ENCODE peak calls at places on chromosomes 7 and 10, in seven cellular contexts. N, M, A, O, H, E and I are unnamed samples.

GRCh38 chr7:18715988-18716387 is 220.4 kb downstream of the HDAC9 start:
- DNase-seq in N (no peak), M (no peak), A (no peak), O (no peak), H (no peak), E (no peak), I (no peak)

GRCh38 chr7:106604303-106604918 is 56.5 kb downstream of the CCDC71L start:
- DNase-seq in N (no peak), M (no peak), A (no peak), O (no peak), H (no peak), E (no peak), I (no peak)

GRCh38 chr7:25624837-25625236 is 396.6 kb upstream of the NPVF start:
- DNase-seq in N (no peak), M (no peak), A (no peak), O (no peak), H (no peak), E (no peak), I (peak)

GRCh38 chr10:79491171-79491835 is 21.0 kb upstream of the EIF5AL1 start:
- DNase-seq in N (peak), M (no peak), A (peak), O (no peak), H (no peak), E (no peak), I (no peak)

GRCh38 chr7:99139031-99139430 is 4.9 kb downstream of the SMURF1 start:
- DNase-seq in N (no peak), M (no peak), A (no peak), O (no peak), H (no peak), E (no peak), I (no peak)

GRCh38 chr10:125774144-125774543 is 1.5 kb downstream of the MMP21 start:
- DNase-seq in N (no peak), M (no peak), A (no peak), O (no peak), H (no peak), E (no peak), I (no peak)

GRCh38 chr7:108805808-108806397 is 236.2 kb downstream of the DNAJB9 start:
- DNase-seq in N (no peak), M (peak), A (peak), O (no peak), H (no peak), E (no peak), I (no peak)

GRCh38 chr10:7583626-7584025 is 83.1 kb downstream of the ITIH5 start:
- DNase-seq in N (no peak), M (no peak), A (no peak), O (no peak), H (no peak), E (no peak), I (no peak)

GRCh38 chr7:73699370-73700069 is 16.1 kb downstream of the BUD23 start:
- DNase-seq in N (no peak), M (peak), A (no peak), O (no peak), H (no peak), E (no peak), I (no peak)

GRCh38 chr7:66629222-66629658 is 559 bp downstream of the KCTD7 start:
- DNase-seq in N (peak), M (no peak), A (no peak), O (no peak), H (peak), E (peak), I (no peak)

GRCh38 chr10:14541379-14541778 is 210.7 kb upstream of the FRMD4A start:
- DNase-seq in N (no peak), M (no peak), A (no peak), O (no peak), H (no peak), E (no peak), I (no peak)

DNA sequence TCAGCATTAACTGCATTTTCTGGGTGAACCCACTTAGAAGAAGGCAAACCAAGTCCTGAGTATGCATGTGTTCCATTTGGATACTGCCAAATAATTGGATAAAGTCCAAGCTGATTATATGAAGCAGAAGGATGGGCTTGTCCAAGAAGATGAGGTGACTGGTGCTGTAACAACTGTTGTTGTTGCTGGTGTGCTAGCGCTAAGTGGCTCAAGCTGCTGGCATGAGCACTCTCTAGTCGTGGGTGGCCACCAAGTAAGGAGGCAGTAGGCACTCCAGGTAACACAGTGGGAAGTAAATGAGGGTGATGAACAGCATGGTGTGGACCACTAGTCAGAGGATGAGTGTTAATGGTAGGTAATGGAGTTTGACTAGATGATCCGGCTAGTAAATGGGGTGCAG is 80.4 kb downstream of the NRBF2 start:
- DNase-seq in N (no peak), M (no peak), A (no peak), O (no peak), H (no peak), E (no peak), I (no peak)
- TF ChIP-seq POLR2AphosphoS5 in N (no peak), M (no peak), A (no peak), O (peak), H (peak), E (no peak), I (no peak)

DNA sequence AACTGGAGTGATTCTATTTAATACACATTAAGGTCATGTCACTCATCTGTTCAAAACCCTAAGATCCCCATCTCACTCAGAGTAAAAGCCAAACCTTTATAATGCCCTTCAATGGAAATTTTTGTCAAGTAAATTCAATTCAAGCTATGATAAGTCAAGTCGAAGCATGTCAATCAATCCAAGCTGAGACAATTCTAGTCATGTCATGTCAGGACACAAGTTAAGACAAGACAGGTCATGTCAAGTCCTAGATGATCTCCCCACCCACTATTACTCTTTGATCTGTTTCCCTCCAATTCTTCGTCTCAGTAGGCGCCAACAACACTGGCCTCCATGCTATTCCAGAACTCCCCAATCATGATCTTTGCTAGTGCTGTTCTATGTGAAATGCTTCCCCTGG is 141.4 kb downstream of the MAGI2 start:
- DNase-seq in N (no peak), M (no peak), A (no peak), O (no peak), H (no peak), E (no peak), I (no peak)
- TF ChIP-seq EP300 in N (no peak), M (no peak), A (no peak), O (no peak), H (no peak), E (no peak), I (no peak)

GRCh38 chr7:6691609-6692106 is 15.1 kb downstream of the ZNF12 start:
- DNase-seq in N (no peak), M (no peak), A (no peak), O (no peak), H (no peak), E (no peak), I (no peak)
- TF ChIP-seq POLR2AphosphoS5 in N (no peak), M (no peak), A (no peak), O (no peak), H (no peak), E (no peak), I (no peak)

GRCh38 chr10:5840314-5841307 is 27.4 kb upstream of the GDI2 start:
- DNase-seq in N (no peak), M (no peak), A (peak), O (no peak), H (no peak), E (peak), I (no peak)
- TF ChIP-seq EP300 in N (no peak), M (no peak), A (no peak), O (no peak), H (no peak), E (no peak), I (no peak)

GRCh38 chr10:102656791-102657371 is 12.6 kb downstream of the TRIM8 start:
- DNase-seq in N (no peak), M (no peak), A (no peak), O (no peak), H (peak), E (no peak), I (no peak)

GRCh38 chr10:102657451-102657850 is 13.2 kb downstream of the TRIM8 start:
- DNase-seq in N (no peak), M (no peak), A (no peak), O (no peak), H (no peak), E (no peak), I (no peak)

GRCh38 chr10:102658802-102659201 is 14.5 kb downstream of the TRIM8 start:
- DNase-seq in N (no peak), M (no peak), A (no peak), O (no peak), H (no peak), E (no peak), I (no peak)

GRCh38 chr10:102656026-102656425 is 11.7 kb downstream of the TRIM8 start:
- DNase-seq in N (no peak), M (no peak), A (no peak), O (no peak), H (no peak), E (no peak), I (no peak)

GRCh38 chr10:102657984-102658724 is 13.9 kb downstream of the TRIM8 start:
- DNase-seq in N (no peak), M (no peak), A (no peak), O (no peak), H (peak), E (peak), I (no peak)
- TF ChIP-seq POLR2AphosphoS5 in N (no peak), M (no peak), A (no peak), O (no peak), H (no peak), E (no peak), I (no peak)

GRCh38 chr10:91104185-91105041 is 116.0 kb upstream of the PCGF5 start:
- DNase-seq in N (no peak), M (peak), A (no peak), O (no peak), H (no peak), E (no peak), I (no peak)

GRCh38 chr10:91108820-91109219 is 111.6 kb upstream of the PCGF5 start:
- DNase-seq in N (no peak), M (no peak), A (no peak), O (no peak), H (no peak), E (no peak), I (no peak)

GRCh38 chr10:91105269-91105668 is 115.2 kb upstream of the PCGF5 start:
- DNase-seq in N (no peak), M (no peak), A (no peak), O (no peak), H (no peak), E (no peak), I (no peak)

GRCh38 chr10:91103384-91104184 is 116.9 kb upstream of the PCGF5 start:
- DNase-seq in N (no peak), M (peak), A (no peak), O (no peak), H (no peak), E (no peak), I (no peak)
- TF ChIP-seq EP300 in N (no peak), M (no peak), A (no peak), O (no peak), H (no peak), E (no peak), I (no peak)

GRCh38 chr7:96794063-96794462 is 84.4 kb upstream of the SEM1 start:
- DNase-seq in N (no peak), M (no peak), A (no peak), O (no peak), H (no peak), E (no peak), I (no peak)
- TF ChIP-seq POLR2AphosphoS5 in N (no peak), M (no peak), A (no peak), O (no peak), H (no peak), E (no peak), I (no peak)

GRCh38 chr10:34607894-34608293 is 207.2 kb downstream of the PARD3 start:
- DNase-seq in N (no peak), M (no peak), A (peak), O (no peak), H (no peak), E (no peak), I (no peak)
- TF ChIP-seq EP300 in N (no peak), M (no peak), A (no peak), O (no peak), H (no peak), E (no peak), I (no peak)

GRCh38 chr10:92756233-92757065 is 66.7 kb downstream of the HHEX start:
- DNase-seq in N (no peak), M (no peak), A (peak), O (no peak), H (no peak), E (peak), I (no peak)
- TF ChIP-seq POLR2AphosphoS5 in N (no peak), M (no peak), A (no peak), O (no peak), H (no peak), E (no peak), I (peak)